ENCODE peak calls at places on chromosome 14, in four cellular contexts. J, R, P and Q are unnamed samples.

GRCh38 chr14:88698651-88699050 is 94.1 kb downstream of the EML5 start:
- DNase-seq in P (no peak), R (no peak), J (no peak), Q (no peak)

GRCh38 chr14:87049886-87050820 is 942.8 kb downstream of the GALC start:
- DNase-seq in R (peak), P (no peak), J (no peak), Q (no peak)

GRCh38 chr14:63752449-63753169 is 24.7 kb upstream of the SGPP1 start:
- DNase-seq in P (no peak), R (no peak), J (no peak), Q (no peak)

GRCh38 chr14:40308240-40308639 is 876.0 kb upstream of the FBXO33 start:
- DNase-seq in R (no peak), J (no peak), P (no peak), Q (no peak)

GRCh38 chr14:86766469-86766868 is 1226.5 kb downstream of the GALC start:
- DNase-seq in P (no peak), R (no peak), J (no peak), Q (no peak)

GRCh38 chr14:78566017-78566858 is 396.1 kb downstream of the NRXN3 start:
- DNase-seq in J (peak), P (peak), R (peak), Q (peak)

GRCh38 chr14:88879016-88879415 is 54.6 kb downstream of the TTC8 start:
- DNase-seq in P (no peak), R (no peak), J (no peak), Q (no peak)

GRCh38 chr14:65470404-65470880 is 57.9 kb downstream of the FUT8 start:
- DNase-seq in R (peak), P (no peak), J (no peak), Q (no peak)

GRCh38 chr14:69532561-69533335 is 41.9 kb downstream of the CCDC177 start:
- DNase-seq in P (no peak), R (no peak), J (no peak), Q (no peak)

GRCh38 chr14:96060161-96060933 is 21.2 kb downstream of the C14orf132 start:
- DNase-seq in R (no peak), P (no peak), J (no peak), Q (no peak)

GRCh38 chr14:69906201-69906600 is 27.0 kb downstream of the SMOC1 start:
- DNase-seq in P (no peak), R (no peak), J (no peak), Q (no peak)

GRCh38 chr14:98210045-98210678 is 1061.8 kb downstream of the BCL11B start:
- DNase-seq in P (no peak), R (no peak), J (no peak), Q (no peak)

GRCh38 chr14:24279301-24280186 is 8.1 kb upstream of the RABGGTA start:
- DNase-seq in P (no peak), R (no peak), J (peak), Q (peak)

GRCh38 chr14:33210304-33210703 is 271.6 kb downstream of the NPAS3 start:
- DNase-seq in R (peak), J (no peak), P (no peak), Q (no peak)

GRCh38 chr14:70995671-70996070 is 88.4 kb downstream of the PCNX1 start:
- DNase-seq in J (no peak), P (no peak), R (peak), Q (no peak)

GRCh38 chr14:91059576-91060471 is 617 bp downstream of the RPS6KA5 start:
- DNase-seq in P (peak), J (peak), R (peak), Q (no peak)

GRCh38 chr14:34302654-34303053 is 159.4 kb downstream of the SPTSSA start:
- DNase-seq in P (no peak), J (peak), R (no peak), Q (no peak)

GRCh38 chr14:95498622-95499353 is 17.7 kb downstream of the SYNE3 start:
- DNase-seq in R (no peak), P (no peak), J (peak), Q (peak)

GRCh38 chr14:61111145-61112130 is 130.4 kb downstream of the SLC38A6 start:
- DNase-seq in R (no peak), J (no peak), P (no peak), Q (no peak)

GRCh38 chr14:64800000-64800399 is 79.7 kb downstream of the SPTB start:
- DNase-seq in R (peak), J (no peak), P (no peak), Q (no peak)

GRCh38 chr14:96581026-96581425 is 78.8 kb downstream of the PAPOLA start:
- DNase-seq in P (no peak), J (no peak), R (no peak), Q (no peak)

GRCh38 chr14:82449926-82450325 is 916.3 kb upstream of the SEL1L start:
- DNase-seq in J (no peak), R (no peak), P (no peak), Q (no peak)

GRCh38 chr14:36520601-36521525 is 831 bp upstream of the NKX2-1 start:
- DNase-seq in R (peak), P (no peak), J (no peak), Q (no peak)

GRCh38 chr14:42224053-42224888 is 617.6 kb downstream of the LRFN5 start:
- DNase-seq in J (peak), P (peak), R (peak), Q (peak)

GRCh38 chr14:55911794-55912193 is 206.4 kb upstream of the PELI2 start:
- DNase-seq in R (no peak), J (no peak), P (no peak), Q (no peak)

GRCh38 chr14:97618401-97618800 is 821.2 kb downstream of the VRK1 start:
- DNase-seq in P (no peak), J (no peak), R (no peak), Q (no peak)

GRCh38 chr14:76510255-76510654 is 134.3 kb downstream of the ESRRB start:
- DNase-seq in R (no peak), P (no peak), J (no peak), Q (no peak)

GRCh38 chr14:94337274-94337673 is 14.1 kb upstream of the SERPINA6 start:
- DNase-seq in R (no peak), J (no peak), P (no peak), Q (no peak)

GRCh38 chr14:28143340-28143739 is 623.2 kb upstream of the FOXG1 start:
- DNase-seq in J (peak), P (no peak), R (no peak), Q (no peak)

GRCh38 chr14:87233806-87234384 is 759.1 kb downstream of the GALC start:
- DNase-seq in P (no peak), R (no peak), J (no peak), Q (no peak)

GRCh38 chr14:36556811-36557433 is 25.5 kb downstream of the NKX2-8 start:
- DNase-seq in J (peak), R (peak), P (no peak), Q (no peak)